ENCODE peak calls at places on chromosomes 13 and 19, in five cellular contexts. T is HCT116, M is K562, U is GM23248, O is GM23338. L is an unnamed sample.

GRCh38 chr13:105925496-105925895 is 610.0 kb downstream of the EFNB2 start:
- DNase-seq in T (no peak), M (no peak), U (peak; percentile 45), O (no peak), L (peak; percentile 81)

GRCh38 chr13:99636306-99636705 is 135.0 kb downstream of the TM9SF2 start:
- DNase-seq in T (no peak), M (no peak), U (no peak), O (no peak), L (no peak)

GRCh38 chr19:12668937-12669271 is 2.3 kb downstream of the WDR83 start:
- DNase-seq in T (no peak), M (peak; percentile 80), U (peak; percentile 90), O (peak; percentile 74), L (peak; percentile 54)

GRCh38 chr13:50761406-50761805 is 82.1 kb downstream of the DLEU7 start:
- DNase-seq in T (no peak), M (no peak), U (no peak), O (no peak), L (no peak)

GRCh38 chr13:99356216-99357089 is 49.3 kb upstream of the GPR183 start:
- DNase-seq in T (no peak), M (no peak), U (peak; percentile 17), O (no peak), L (peak; percentile 91)

GRCh38 chr13:32136716-32137115 is 105.1 kb downstream of the FRY start:
- DNase-seq in T (no peak), M (no peak), U (no peak), O (no peak), L (no peak)

GRCh38 chr13:113852536-113853517 is 11.0 kb downstream of the GAS6 start:
- DNase-seq in T (no peak), M (no peak), U (no peak), O (no peak), L (no peak)

GRCh38 chr19:7979011-7979410 is 26.4 kb downstream of the ELAVL1 start:
- DNase-seq in T (no peak), M (no peak), U (no peak), O (no peak), L (no peak)

GRCh38 chr13:68509734-68510621 is 1279.8 kb upstream of the PCDH9 start:
- DNase-seq in T (no peak), M (no peak), U (no peak), O (no peak), L (no peak)

GRCh38 chr19:12694641-12695040 is 1.8 kb downstream of the FBXW9 start:
- DNase-seq in T (no peak), M (no peak), U (no peak), O (no peak), L (no peak)

GRCh38 chr13:21076265-21076653 is 14.9 kb upstream of the LATS2 start:
- DNase-seq in T (no peak), M (no peak), U (no peak), O (peak; percentile 53), L (no peak)

GRCh38 chr13:92510416-92510815 is 716.2 kb upstream of the GPC6 start:
- DNase-seq in T (no peak), M (no peak), U (no peak), O (peak; percentile 28), L (peak; percentile 62)

GRCh38 chr19:40633207-40633606 is 32.0 kb downstream of the LTBP4 start:
- DNase-seq in T (no peak), M (no peak), U (peak; percentile 55), O (no peak), L (peak; percentile 77)

GRCh38 chr19:13151605-13152355 is 1.6 kb downstream of the IER2 start:
- DNase-seq in T (peak; percentile 93), M (peak; percentile 93), U (peak; percentile 98), O (peak; percentile 98), L (peak; percentile 88)

GRCh38 chr19:4101496-4101770 is 22.5 kb downstream of the MAP2K2 start:
- DNase-seq in T (no peak), M (no peak), U (no peak), O (no peak), L (no peak)

GRCh38 chr19:29596885-29597525 is 9.1 kb upstream of the POP4 start:
- DNase-seq in T (no peak), M (no peak), U (peak; percentile 43), O (peak; percentile 56), L (peak; percentile 4)

GRCh38 chr13:36862002-36862706 is 43.1 kb downstream of the RFXAP start:
- DNase-seq in T (no peak), M (no peak), U (peak; percentile 7), O (no peak), L (peak; percentile 9)

GRCh38 chr13:86185107-86185506 is 385.9 kb upstream of the SLITRK6 start:
- DNase-seq in T (no peak), M (no peak), U (no peak), O (no peak), L (no peak)

GRCh38 chr19:38686530-38686888 is 39.1 kb downstream of the ACTN4 start:
- DNase-seq in T (no peak), M (no peak), U (no peak), O (no peak), L (no peak)

GRCh38 chr19:52343548-52343947 is 7.5 kb downstream of the ZNF610 start:
- DNase-seq in T (peak; percentile 23), M (peak; percentile 62), U (peak; percentile 69), O (peak; percentile 90), L (peak; percentile 20)

GRCh38 chr19:2237051-2237868 is 636 bp downstream of the SF3A2 start:
- DNase-seq in T (no peak), M (no peak), U (peak; percentile 53), O (no peak), L (no peak)
- H3K4me1 ChIP-seq in T (peaks cover 46% of the 10 kb centered on the region), M (peaks cover 28% of the 10 kb centered on the region), U (peaks cover 31% of the 10 kb centered on the region), O (peaks cover 32% of the 10 kb centered on the region), L (peaks cover 66% of the 10 kb centered on the region)

GRCh38 chr19:5676105-5676671 is 4.1 kb downstream of the MICOS13 start:
- DNase-seq in T (no peak), M (no peak), U (no peak), O (no peak), L (no peak)

GRCh38 chr19:5671600-5671999 is 8.7 kb downstream of the MICOS13 start:
- DNase-seq in T (no peak), M (no peak), U (no peak), O (no peak), L (no peak)

GRCh38 chr19:5673752-5674151 is 6.6 kb downstream of the MICOS13 start:
- DNase-seq in T (no peak), M (no peak), U (no peak), O (no peak), L (no peak)

GRCh38 chr19:5674734-5675133 is 5.6 kb downstream of the MICOS13 start:
- DNase-seq in T (no peak), M (no peak), U (no peak), O (no peak), L (no peak)

DNA sequence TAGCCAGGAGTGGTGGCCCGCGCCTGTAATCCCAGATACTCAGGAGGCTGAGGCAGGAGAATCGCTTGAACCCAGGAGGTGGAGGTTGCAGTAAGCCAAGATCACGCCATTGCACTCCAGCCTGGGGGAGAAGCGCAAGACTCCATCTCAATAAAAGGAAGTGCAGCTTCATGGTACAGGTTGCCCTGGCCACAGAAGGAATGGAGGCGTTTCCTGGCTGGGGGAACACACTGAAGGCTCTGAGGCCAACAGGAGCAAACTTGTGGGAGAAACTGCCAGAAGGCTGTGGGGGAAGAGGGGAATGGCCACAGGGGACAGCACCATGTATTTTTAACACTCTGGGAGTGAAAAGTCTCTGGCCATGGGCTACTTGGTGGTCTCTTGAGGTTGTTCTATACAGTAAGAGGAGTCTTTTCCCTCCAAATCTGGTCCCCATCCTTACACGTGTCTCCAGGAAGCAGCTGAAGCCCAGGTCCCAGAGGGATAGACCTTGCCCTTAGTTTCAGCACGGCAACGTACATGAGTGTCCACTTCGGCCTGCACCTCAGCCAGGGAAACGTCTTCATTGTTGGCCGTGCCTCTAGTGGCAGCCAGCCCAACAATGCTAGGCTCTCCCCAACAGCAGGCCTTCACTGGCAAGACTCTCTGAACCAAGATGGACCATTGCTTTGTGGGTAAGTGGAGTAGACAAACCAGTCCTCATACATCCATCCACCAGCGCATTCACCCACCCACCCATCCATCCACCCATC is 7.4 kb downstream of the MICOS13 start:
- DNase-seq in T (no peak), M (no peak), U (no peak), O (no peak), L (no peak)
- H2AFZ ChIP-seq in T (no peak overlapping the region), M (no peak overlapping the region), U (no peak overlapping the region), O (no peak overlapping the region), L (no peak overlapping the region)

DNA sequence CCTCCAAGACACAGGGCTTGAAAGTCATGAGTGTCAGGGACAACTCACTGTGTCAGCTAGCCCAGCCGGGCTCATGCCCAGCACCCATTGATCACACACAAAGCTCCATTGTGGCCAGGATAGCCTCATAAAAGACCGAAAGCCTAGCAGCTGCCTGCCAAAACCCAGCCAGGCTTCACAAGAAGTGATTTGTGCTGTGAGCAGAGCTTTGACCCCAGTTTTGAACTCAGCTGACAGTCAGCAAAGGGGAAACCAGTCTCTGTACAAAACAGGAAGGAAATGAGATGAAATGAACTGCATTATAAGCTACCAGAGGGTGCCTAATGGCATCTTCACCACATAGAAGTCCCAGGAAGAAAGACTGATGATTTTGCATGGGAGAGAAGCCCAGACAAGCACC is 2.9 kb upstream of the RUBCNL start:
- DNase-seq in T (no peak), M (no peak), U (no peak), O (no peak), L (no peak)
- H3K27ac ChIP-seq in T (no peak overlapping the region), M (no peak overlapping the region), U (no peak overlapping the region), O (peak overlapping the region; percentile 45), L (no peak overlapping the region)

DNA sequence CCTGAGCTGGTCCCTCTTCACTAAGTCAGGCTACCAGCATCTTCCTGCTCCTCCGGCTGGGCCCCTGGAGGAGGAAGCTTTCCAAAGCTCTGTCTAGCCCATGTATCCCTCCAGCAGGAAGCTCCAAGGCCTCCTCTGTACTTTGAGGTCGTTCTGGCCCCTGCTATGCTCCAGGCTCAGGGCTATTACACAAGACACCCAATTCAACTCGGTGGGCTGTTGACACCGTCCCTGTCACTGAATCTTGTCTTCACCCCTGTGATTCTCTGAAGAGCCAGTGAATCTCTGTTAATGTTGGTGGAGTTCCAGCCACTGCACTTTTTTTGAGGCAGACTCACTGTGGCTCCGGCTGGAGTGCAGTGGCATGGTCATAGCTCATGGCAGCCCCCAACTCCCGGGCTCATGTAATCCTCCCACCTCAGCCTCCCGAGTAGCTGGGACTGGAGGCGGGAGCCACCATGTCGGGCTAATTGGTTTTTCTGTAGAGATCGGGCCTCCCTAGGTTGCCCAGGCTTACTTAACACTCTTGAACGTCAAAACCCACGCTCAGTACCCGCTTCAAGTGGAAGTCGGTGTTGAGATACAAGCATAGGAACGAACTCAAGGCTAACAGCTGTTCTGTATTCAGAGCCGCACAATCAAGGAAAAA is 512 bp upstream of the REX1BD start:
- DNase-seq in T (no peak), M (no peak), U (peak; percentile 59), O (no peak), L (no peak)
- H3K4me1 ChIP-seq in T (peaks cover 28% of the 10 kb centered on the region), M (peaks cover 14% of the 10 kb centered on the region), U (peaks cover 7% of the 10 kb centered on the region), O (peaks cover 10% of the 10 kb centered on the region), L (peaks cover 10% of the 10 kb centered on the region)

GRCh38 chr19:9966024-9966423 is 29.7 kb upstream of the OLFM2 start:
- DNase-seq in T (no peak), M (no peak), U (no peak), O (no peak), L (no peak)
- H2AFZ ChIP-seq in T (no peak overlapping the region), M (no peak overlapping the region), U (no peak overlapping the region), O (peak overlapping the region; percentile 96), L (no peak overlapping the region)